ENCODE peak calls at places on chromosomes 7 and 10, in nine cellular contexts. T, E, O, L, A, U, W, S and R are unnamed samples.
A peak's percentile ranks its signal among the peaks of the same experiment; 100 is the strongest.

GRCh38 chr7:92847305-92847704 is 10.9 kb upstream of the CDK6 start:
- DNase-seq in T (no peak), E (no peak), O (no peak), L (no peak), A (no peak), U (no peak), W (no peak), S (no peak), R (no peak)

GRCh38 chr7:69577221-69577620 is 21.1 kb upstream of the AUTS2 start:
- DNase-seq in T (no peak), E (no peak), O (no peak), L (no peak), A (no peak), U (no peak), W (no peak), S (no peak), R (no peak)

GRCh38 chr7:66150471-66150870 is 35.8 kb downstream of the CRCP start:
- DNase-seq in T (peak; percentile 20), E (no peak), O (peak; percentile 30), L (no peak), A (no peak), U (peak; percentile 10), W (peak; percentile 66), S (peak; percentile 66), R (peak; percentile 67)

GRCh38 chr7:957418-958220 is 3.1 kb upstream of the ADAP1 start:
- DNase-seq in T (peak; percentile 32), E (no peak), O (no peak), L (no peak), A (no peak), U (no peak), W (no peak), S (no peak), R (no peak)

GRCh38 chr7:115548756-115549155 is 481.8 kb downstream of the TFEC start:
- DNase-seq in T (no peak), E (no peak), O (no peak), L (no peak), A (no peak), U (no peak), W (no peak), S (no peak), R (no peak)

GRCh38 chr10:33216661-33217427 is 117.6 kb downstream of the NRP1 start:
- DNase-seq in T (no peak), E (peak; percentile 74), O (peak; percentile 60), L (no peak), A (no peak), U (no peak), W (no peak), S (no peak), R (no peak)

GRCh38 chr7:14851610-14852009 is 50.9 kb downstream of the DGKB start:
- DNase-seq in T (no peak), E (peak; percentile 62), O (no peak), L (no peak), A (no peak), U (no peak), W (no peak), S (no peak), R (no peak)

GRCh38 chr10:1109795-1110673 is 53.8 kb downstream of the WDR37 start:
- DNase-seq in T (peak; percentile 83), E (peak; percentile 94), O (peak; percentile 69), L (peak; percentile 53), A (peak; percentile 74), U (peak; percentile 94), W (no peak), S (peak; percentile 40), R (no peak)

GRCh38 chr7:81812514-81813472 is 42.9 kb upstream of the HGF start:
- DNase-seq in T (no peak), E (no peak), O (no peak), L (no peak), A (no peak), U (no peak), W (no peak), S (no peak), R (no peak)

GRCh38 chr10:91493313-91493712 is 83.2 kb downstream of the HECTD2 start:
- DNase-seq in T (no peak), E (peak; percentile 62), O (peak; percentile 24), L (no peak), A (no peak), U (no peak), W (no peak), S (no peak), R (no peak)

GRCh38 chr10:71486465-71487114 is 89.9 kb downstream of the CDH23 start:
- DNase-seq in T (peak; percentile 71), E (peak; percentile 30), O (peak; percentile 15), L (peak; percentile 61), A (no peak), U (peak; percentile 26), W (no peak), S (no peak), R (no peak)

GRCh38 chr10:3272300-3272699 is 99.7 kb upstream of the PITRM1 start:
- DNase-seq in T (no peak), E (no peak), O (peak; percentile 69), L (no peak), A (no peak), U (no peak), W (no peak), S (no peak), R (no peak)

GRCh38 chr7:120857558-120858298 is at the start of gene TSPAN12:
- DNase-seq in T (peak; percentile 79), E (peak; percentile 77), O (peak; percentile 93), L (peak; percentile 90), A (peak; percentile 29), U (peak; percentile 47), W (peak; percentile 86), S (peak; percentile 69), R (peak; percentile 93)

GRCh38 chr10:131250454-131251145 is 60.9 kb downstream of the TCERG1L start:
- DNase-seq in T (no peak), E (no peak), O (no peak), L (no peak), A (no peak), U (no peak), W (no peak), S (no peak), R (no peak)

GRCh38 chr10:29637537-29637936 is 2.8 kb upstream of the SVIL start:
- DNase-seq in T (no peak), E (no peak), O (no peak), L (no peak), A (no peak), U (no peak), W (no peak), S (no peak), R (no peak)

GRCh38 chr10:103175580-103176285 is 17.3 kb downstream of the NT5C2 start:
- DNase-seq in T (no peak), E (no peak), O (no peak), L (no peak), A (no peak), U (no peak), W (no peak), S (no peak), R (no peak)
- H3K27ac ChIP-seq in T (no peak overlapping the region), E (no peak overlapping the region), O (no peak overlapping the region), L (no peak overlapping the region), A (no peak overlapping the region), U (no peak overlapping the region), W (peak overlapping the region; percentile 6), S (no peak overlapping the region), R (no peak overlapping the region)

GRCh38 chr7:27124096-27124978 is 6.2 kb downstream of the HOXA4 start:
- DNase-seq in T (peak; percentile 46), E (no peak), O (peak; percentile 58), L (no peak), A (no peak), U (no peak), W (no peak), S (peak; percentile 80), R (no peak)

GRCh38 chr7:27122075-27122910 is 8.3 kb downstream of the HOXA4 start:
- DNase-seq in T (peak; percentile 83), E (no peak), O (no peak), L (no peak), A (no peak), U (no peak), W (no peak), S (no peak), R (no peak)

GRCh38 chr7:27124979-27125689 is 5.4 kb downstream of the HOXA4 start:
- DNase-seq in T (no peak), E (no peak), O (peak; percentile 60), L (no peak), A (no peak), U (no peak), W (no peak), S (no peak), R (no peak)

GRCh38 chr7:27123021-27123476 is 7.5 kb downstream of the HOXA4 start:
- DNase-seq in T (no peak), E (no peak), O (no peak), L (no peak), A (no peak), U (no peak), W (no peak), S (no peak), R (no peak)

GRCh38 chr7:27123477-27124053 is 7.0 kb downstream of the HOXA4 start:
- DNase-seq in T (no peak), E (no peak), O (no peak), L (no peak), A (no peak), U (no peak), W (no peak), S (no peak), R (no peak)
- H3K4me3 ChIP-seq in T (no peak overlapping the region), E (no peak overlapping the region), O (no peak overlapping the region), L (no peak overlapping the region), A (no peak overlapping the region), U (no peak overlapping the region), W (no peak overlapping the region), S (no peak overlapping the region), R (no peak overlapping the region)

GRCh38 chr10:62652114-62652513 is 152.4 kb upstream of the ADO start:
- DNase-seq in T (no peak), E (no peak), O (no peak), L (no peak), A (no peak), U (no peak), W (no peak), S (no peak), R (no peak)

GRCh38 chr10:62653254-62653653 is 151.3 kb upstream of the ADO start:
- DNase-seq in T (peak; percentile 32), E (no peak), O (no peak), L (no peak), A (no peak), U (no peak), W (no peak), S (no peak), R (no peak)

GRCh38 chr10:62650411-62650810 is 154.1 kb upstream of the ADO start:
- DNase-seq in T (no peak), E (no peak), O (no peak), L (no peak), A (no peak), U (no peak), W (no peak), S (no peak), R (no peak)

GRCh38 chr10:62652564-62652963 is 152.0 kb upstream of the ADO start:
- DNase-seq in T (no peak), E (no peak), O (no peak), L (no peak), A (no peak), U (no peak), W (no peak), S (no peak), R (no peak)

GRCh38 chr10:62651341-62651740 is 153.2 kb upstream of the ADO start:
- DNase-seq in T (no peak), E (no peak), O (no peak), L (no peak), A (no peak), U (no peak), W (no peak), S (no peak), R (no peak)
- H3K9me3 ChIP-seq in T (no peaks in the 10 kb centered on the region), E (no peaks in the 10 kb centered on the region), O (no peaks in the 10 kb centered on the region), L (no peaks in the 10 kb centered on the region), A (no peaks in the 10 kb centered on the region), U (no peaks in the 10 kb centered on the region), W (no peaks in the 10 kb centered on the region), S (no peaks in the 10 kb centered on the region), R (no peaks in the 10 kb centered on the region)

GRCh38 chr10:112962343-112962742 is 12.3 kb downstream of the TCF7L2 start:
- DNase-seq in T (no peak), E (no peak), O (no peak), L (no peak), A (no peak), U (no peak), W (no peak), S (no peak), R (no peak)
- H3K27ac ChIP-seq in T (peak overlapping the region; percentile 58), E (no peak overlapping the region), O (no peak overlapping the region), L (no peak overlapping the region), A (no peak overlapping the region), U (no peak overlapping the region), W (no peak overlapping the region), S (no peak overlapping the region), R (no peak overlapping the region)